ENCODE peak calls at places on chromosomes 13 and 19, in nine cellular contexts. T, D, G, L, V, Z, P, H and N are unnamed samples.

GRCh38 chr19:57290970-57291369 is 10.7 kb downstream of the ZNF460 start:
- DNase-seq in L (no peak), D (no peak), Z (no peak), H (no peak), P (no peak), T (no peak), G (no peak), V (no peak), N (no peak)

GRCh38 chr13:30892966-30893365 is 13.1 kb upstream of the MEDAG start:
- DNase-seq in V (peak; percentile 58), G (no peak), H (peak; percentile 53), D (no peak), Z (no peak), T (no peak), P (no peak), L (no peak), N (no peak)

GRCh38 chr19:40088299-40089047 is 2.3 kb downstream of the ZNF780A start:
- DNase-seq in P (no peak), H (no peak), Z (no peak), T (no peak), V (no peak), L (no peak), D (no peak), G (no peak), N (no peak)

GRCh38 chr13:110275931-110276552 is 30.9 kb downstream of the COL4A1 start:
- DNase-seq in H (peak; percentile 52), D (no peak), Z (no peak), L (no peak), V (no peak), T (no peak), G (no peak), P (no peak), N (no peak)

GRCh38 chr13:32153056-32153455 is 121.5 kb downstream of the FRY start:
- DNase-seq in Z (no peak), D (no peak), H (peak; percentile 86), T (no peak), L (no peak), V (peak; percentile 51), P (no peak), G (no peak), N (peak; percentile 83)

GRCh38 chr13:69108486-69108885 is 999.1 kb upstream of the ATXN8OS start:
- DNase-seq in P (no peak), T (no peak), Z (no peak), L (no peak), V (no peak), G (no peak), D (no peak), H (no peak), N (no peak)

GRCh38 chr13:101127741-101128353 is 288.5 kb downstream of the NALCN start:
- DNase-seq in V (peak; percentile 52), P (no peak), L (no peak), Z (no peak), D (peak; percentile 37), H (peak; percentile 79), T (no peak), G (no peak), N (peak; percentile 21)

GRCh38 chr13:25833761-25834160 is 218.1 kb downstream of the SHISA2 start:
- DNase-seq in L (no peak), G (no peak), P (no peak), T (no peak), V (no peak), Z (no peak), D (no peak), H (no peak), N (no peak)

GRCh38 chr13:48415516-48415915 is 2.6 kb upstream of the LPAR6 start:
- DNase-seq in L (no peak), P (no peak), D (no peak), H (no peak), G (no peak), V (no peak), Z (no peak), T (no peak), N (no peak)

GRCh38 chr19:40424637-40425449 is 949 bp downstream of the SERTAD1 start:
- DNase-seq in Z (no peak), P (no peak), G (no peak), D (no peak), T (no peak), H (peak; percentile 37), L (no peak), V (peak; percentile 44), N (no peak)

GRCh38 chr13:110368408-110368807 is 61.3 kb downstream of the COL4A2 start:
- DNase-seq in L (no peak), D (no peak), P (no peak), V (no peak), H (no peak), Z (no peak), G (no peak), T (no peak), N (no peak)

GRCh38 chr19:50531171-50531612 is 17.5 kb upstream of the ASPDH start:
- DNase-seq in P (no peak), D (no peak), V (no peak), Z (no peak), G (no peak), T (no peak), L (no peak), H (no peak), N (no peak)

GRCh38 chr19:6886272-6886671 is 1.1 kb upstream of the ADGRE1 start:
- DNase-seq in P (no peak), T (no peak), D (no peak), V (no peak), H (no peak), G (no peak), L (no peak), Z (no peak), N (no peak)